ENCODE peak calls at places on chromosomes 2 and 18, in eight cellular contexts. L is cardiac muscle cell, Q is upper lobe of right lung, D is adrenal gland, K is stomach, W is IMR-90, C is fibroblast of lung, V is right lobe of liver. F is an unnamed sample. For H3K9me3 and H3K4me1, the result is how much of the 10 kb centered on the place peaks cover.

GRCh38 chr2:182069416-182069815 is 83.8 kb downstream of the PPP1R1C start:
- DNase-seq in L (no peak), Q (no peak), D (no peak), K (no peak), W (no peak), C (no peak), V (no peak), F (no peak)

GRCh38 chr18:46497129-46497528 is 159.9 kb downstream of the LOXHD1 start:
- DNase-seq in L (peak), Q (no peak), D (no peak), K (no peak), W (no peak), C (peak), V (no peak), F (peak)

GRCh38 chr18:32911660-32912284 is 138.9 kb upstream of the KLHL14 start:
- DNase-seq in L (no peak), Q (no peak), D (no peak), K (no peak), W (peak), C (peak), V (no peak), F (no peak)

GRCh38 chr2:70088508-70089219 is 1.4 kb downstream of the PCBP1 start:
- DNase-seq in L (peak), Q (no peak), D (no peak), K (no peak), W (peak), C (peak), V (no peak), F (peak)

GRCh38 chr2:124915567-124915966 is 890.5 kb downstream of the CNTNAP5 start:
- DNase-seq in L (no peak), Q (no peak), D (no peak), K (no peak), W (no peak), C (no peak), V (no peak), F (no peak)

GRCh38 chr2:120398051-120398960 is 52.4 kb downstream of the INHBB start:
- DNase-seq in L (peak), Q (peak), D (no peak), K (peak), W (peak), C (peak), V (no peak), F (no peak)

GRCh38 chr2:109285244-109285651 is 156.2 kb downstream of the SH3RF3 start:
- DNase-seq in L (no peak), Q (no peak), D (no peak), K (no peak), W (peak), C (peak), V (no peak), F (no peak)

GRCh38 chr2:120552800-120553471 is 182.7 kb upstream of the GLI2 start:
- DNase-seq in L (peak), Q (peak), D (peak), K (peak), W (peak), C (peak), V (peak), F (no peak)

GRCh38 chr2:12923907-12924610 is 207.3 kb downstream of the TRIB2 start:
- DNase-seq in L (no peak), Q (no peak), D (no peak), K (no peak), W (peak), C (peak), V (no peak), F (no peak)

GRCh38 chr2:85326406-85326945 is 1.3 kb downstream of the TGOLN2 start:
- DNase-seq in L (peak), Q (no peak), D (no peak), K (no peak), W (peak), C (peak), V (no peak), F (no peak)

GRCh38 chr2:57842531-57842930 is 204.1 kb upstream of the VRK2 start:
- DNase-seq in L (peak), Q (no peak), D (no peak), K (no peak), W (peak), C (peak), V (no peak), F (no peak)

GRCh38 chr2:216015722-216016464 is 2.5 kb upstream of the MREG start:
- DNase-seq in L (no peak), Q (no peak), D (no peak), K (no peak), W (no peak), C (no peak), V (no peak), F (peak)

GRCh38 chr2:100783986-100784385 is 36.0 kb upstream of the NPAS2 start:
- DNase-seq in L (peak), Q (no peak), D (no peak), K (no peak), W (no peak), C (peak), V (no peak), F (no peak)

GRCh38 chr2:165762723-165763122 is 31.3 kb downstream of the GALNT3 start:
- DNase-seq in L (no peak), Q (no peak), D (no peak), K (no peak), W (no peak), C (no peak), V (no peak), F (no peak)

GRCh38 chr2:97718942-97719341 is 5.6 kb downstream of the ZAP70 start:
- DNase-seq in L (no peak), Q (peak), D (no peak), K (no peak), W (no peak), C (no peak), V (no peak), F (no peak)

GRCh38 chr2:20366672-20367116 is 16.1 kb upstream of the PUM2 start:
- DNase-seq in L (no peak), Q (no peak), D (no peak), K (no peak), W (peak), C (no peak), V (no peak), F (no peak)

GRCh38 chr18:50654658-50655550 is 95.0 kb downstream of the MAPK4 start:
- DNase-seq in L (peak), Q (no peak), D (no peak), K (no peak), W (no peak), C (no peak), V (no peak), F (no peak)

GRCh38 chr2:105751272-105751671 is 6.6 kb downstream of the NCK2 start:
- DNase-seq in L (no peak), Q (no peak), D (no peak), K (no peak), W (no peak), C (no peak), V (no peak), F (no peak)

GRCh38 chr2:68317971-68318685 is 1.6 kb downstream of the CNRIP1 start:
- DNase-seq in L (no peak), Q (no peak), D (no peak), K (no peak), W (no peak), C (peak), V (no peak), F (no peak)

GRCh38 chr2:55116598-55116964 is 66.3 kb upstream of the RTN4 start:
- DNase-seq in L (no peak), Q (no peak), D (no peak), K (no peak), W (no peak), C (no peak), V (no peak), F (no peak)

GRCh38 chr2:54103454-54104314 is 11.7 kb upstream of the ACYP2 start:
- DNase-seq in L (peak), Q (no peak), D (peak), K (peak), W (peak), C (peak), V (peak), F (peak)

GRCh38 chr18:65942103-65942502 is 191.3 kb downstream of the CDH7 start:
- DNase-seq in L (no peak), Q (no peak), D (no peak), K (no peak), W (no peak), C (no peak), V (no peak), F (no peak)

GRCh38 chr18:78721281-78721949 is 258.2 kb upstream of the SALL3 start:
- DNase-seq in L (no peak), Q (peak), D (no peak), K (no peak), W (no peak), C (no peak), V (no peak), F (no peak)

GRCh38 chr2:62207480-62207879 is 11.6 kb downstream of the B3GNT2 start:
- DNase-seq in L (no peak), Q (no peak), D (no peak), K (no peak), W (no peak), C (no peak), V (no peak), F (no peak)

GRCh38 chr2:62208082-62208757 is 12.3 kb downstream of the B3GNT2 start:
- DNase-seq in L (no peak), Q (no peak), D (no peak), K (no peak), W (no peak), C (no peak), V (no peak), F (no peak)

GRCh38 chr2:62208758-62209114 is 12.8 kb downstream of the B3GNT2 start:
- DNase-seq in L (no peak), Q (no peak), D (no peak), K (no peak), W (no peak), C (no peak), V (no peak), F (no peak)

GRCh38 chr2:62206024-62206423 is 10.1 kb downstream of the B3GNT2 start:
- DNase-seq in L (no peak), Q (no peak), D (no peak), K (no peak), W (no peak), C (no peak), V (no peak), F (no peak)

DNA sequence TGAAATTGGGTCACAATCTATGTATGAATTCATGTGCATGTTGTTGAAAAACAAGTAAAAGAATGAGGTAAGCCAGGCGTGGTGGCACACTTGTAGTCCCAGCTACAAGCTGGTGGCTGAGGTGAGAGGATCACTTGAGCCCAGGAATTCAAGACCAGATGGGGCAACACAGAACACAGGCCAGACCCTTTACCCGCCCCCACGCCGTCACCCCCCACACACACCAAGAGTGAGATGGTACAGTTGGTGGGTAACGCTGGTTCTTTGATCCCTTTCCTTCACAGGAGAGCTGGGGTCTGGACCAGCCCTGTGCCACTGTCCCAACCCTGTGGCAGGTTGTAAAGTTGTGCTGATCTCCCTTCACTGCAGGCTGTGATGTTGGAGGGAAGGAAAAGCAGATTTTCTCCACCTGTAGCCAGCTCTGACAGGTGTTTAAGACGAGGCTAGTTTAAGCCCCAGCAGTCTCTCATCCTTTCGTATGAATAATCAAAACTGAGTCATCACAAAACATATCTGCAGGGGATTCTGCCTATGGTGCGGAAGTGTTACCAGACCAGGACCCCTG is 13.6 kb downstream of the B3GNT2 start:
- DNase-seq in L (no peak), Q (no peak), D (no peak), K (no peak), W (no peak), C (no peak), V (no peak), F (no peak)
- H3K9me3 ChIP-seq in L (under half), Q (under half), D (under half), K (under half), W (under half), C (under half), V (under half), F (under half)

GRCh38 chr2:207184348-207184747 is 18.6 kb upstream of the KLF7 start:
- DNase-seq in L (peak), Q (no peak), D (no peak), K (no peak), W (peak), C (peak), V (no peak), F (no peak)

GRCh38 chr2:207183506-207183905 is 17.8 kb upstream of the KLF7 start:
- DNase-seq in L (no peak), Q (no peak), D (no peak), K (no peak), W (peak), C (peak), V (no peak), F (no peak)

GRCh38 chr2:207182916-207183315 is 17.2 kb upstream of the KLF7 start:
- DNase-seq in L (no peak), Q (no peak), D (no peak), K (no peak), W (peak), C (peak), V (no peak), F (peak)

GRCh38 chr2:207184768-207185167 is 19.0 kb upstream of the KLF7 start:
- DNase-seq in L (no peak), Q (no peak), D (no peak), K (no peak), W (peak), C (peak), V (no peak), F (no peak)

DNA sequence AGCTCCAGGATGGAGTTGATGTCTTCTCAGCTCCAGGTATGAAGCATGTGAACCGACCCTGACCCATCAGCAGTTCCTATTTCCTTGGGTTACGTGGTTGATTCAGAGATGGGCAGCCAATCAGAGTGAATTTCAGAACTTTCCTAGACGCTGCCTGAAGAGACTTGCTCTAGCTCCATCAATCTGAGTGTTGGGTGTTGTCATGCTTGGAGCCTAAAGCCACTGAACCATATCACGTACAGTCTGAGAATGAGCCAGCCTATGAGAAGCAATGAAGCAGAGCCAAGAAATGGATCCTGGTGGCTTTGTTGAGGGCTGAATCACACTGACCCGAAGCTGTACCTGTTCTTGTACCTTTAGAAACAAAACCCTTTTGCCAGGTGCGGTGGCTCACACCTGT is 19.6 kb upstream of the KLF7 start:
- DNase-seq in L (no peak), Q (no peak), D (no peak), K (no peak), W (no peak), C (no peak), V (no peak), F (no peak)
- H3K4me1 ChIP-seq in L (under half), Q (under half), D (under half), K (under half), W (under half), C (under half), V (under half), F (under half)

GRCh38 chr2:46135230-46135555 is 162.0 kb upstream of the EPAS1 start:
- DNase-seq in L (peak), Q (no peak), D (no peak), K (no peak), W (no peak), C (peak), V (no peak), F (peak)
- H3K4me3 ChIP-seq in L (no peak), Q (no peak), D (no peak), K (no peak), W (no peak), C (no peak), V (no peak), F (no peak)

GRCh38 chr2:231480781-231481180 is 16.5 kb upstream of the NCL start:
- DNase-seq in L (no peak), Q (no peak), D (no peak), K (no peak), W (no peak), C (no peak), V (no peak), F (no peak)
- H3K9me3 ChIP-seq in L (under half), Q (under half), D (under half), K (under half), W (under half), C (under half), V (under half), F (under half)

DNA sequence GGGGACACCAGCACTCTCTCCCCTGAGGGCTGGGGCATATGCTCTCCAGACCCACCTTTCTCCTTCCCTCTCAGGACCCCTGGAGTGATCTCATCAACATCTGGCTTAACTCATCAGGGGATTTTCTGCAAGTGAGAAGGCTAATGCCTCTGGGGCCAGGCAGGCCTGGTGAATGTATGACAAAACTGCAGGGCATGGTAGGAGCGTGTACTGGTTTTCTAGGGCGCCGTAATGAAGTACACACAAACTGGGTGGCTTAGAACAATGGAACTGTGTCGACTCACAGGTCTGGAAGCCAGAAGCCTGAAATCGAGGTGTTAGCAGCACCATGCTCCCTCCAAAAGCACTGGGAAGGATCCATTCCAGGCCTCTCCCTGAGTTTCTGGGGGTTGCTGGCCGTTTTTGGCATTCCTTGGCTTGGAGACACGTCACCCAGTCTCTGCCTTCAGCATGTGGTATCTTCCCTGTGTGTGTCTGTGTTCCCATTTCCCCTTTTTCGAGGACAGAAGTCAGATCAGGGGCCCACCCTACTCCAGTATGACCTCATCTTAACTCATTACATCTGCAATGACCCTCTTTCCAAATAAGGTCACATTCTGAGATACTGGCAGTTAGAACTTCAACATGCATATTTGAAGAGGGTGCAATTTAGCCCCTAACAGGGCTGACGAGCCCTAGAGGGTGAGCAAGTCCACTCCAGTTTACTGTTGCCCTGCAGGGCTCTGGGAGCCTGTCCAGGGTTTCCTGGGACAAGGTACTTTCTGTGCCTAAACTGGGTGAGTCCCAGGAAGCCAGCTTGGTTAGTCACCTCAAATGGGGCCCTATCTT is 45.5 kb upstream of the CAB39 start:
- DNase-seq in L (peak), Q (no peak), D (peak), K (no peak), W (peak), C (peak), V (no peak), F (peak)
- H3K4me1 ChIP-seq in L (under half), Q (under half), D (under half), K (under half), W (under half), C (under half), V (under half), F (under half)

GRCh38 chr2:174492963-174493431 is 6.2 kb upstream of the GPR155 start:
- DNase-seq in L (no peak), Q (no peak), D (no peak), K (no peak), W (no peak), C (no peak), V (no peak), F (no peak)
- H3K4me3 ChIP-seq in L (no peak), Q (no peak), D (no peak), K (no peak), W (no peak), C (no peak), V (peak), F (no peak)

GRCh38 chr2:168538133-168538532 is 82.1 kb downstream of the CERS6 start:
- DNase-seq in L (no peak), Q (no peak), D (no peak), K (no peak), W (no peak), C (no peak), V (no peak), F (no peak)
- H3K9me3 ChIP-seq in L (under half), Q (under half), D (under half), K (under half), W (under half), C (under half), V (under half), F (under half)

F was measured in SJCRH30.